ENCODE peak calls at places on chromosomes 5 and 9, in five cellular contexts. E is fibroblast of mammary gland; R is IMR-90; P is CD8-positive, alpha-beta T cell; L is fibroblast of lung. D is an unnamed sample.

GRCh38 chr5:103894882-103895281 is 332.3 kb upstream of the NUDT12 start:
- DNase-seq in E (peak; percentile 2), R (no peak), P (no peak), L (peak; percentile 4), D (peak; percentile 18)

GRCh38 chr5:110625376-110625999 is 101.0 kb downstream of the TMEM232 start:
- DNase-seq in E (peak; percentile 47), R (peak; percentile 52), P (no peak), L (peak; percentile 70), D (peak; percentile 47)

GRCh38 chr5:65535529-65535987 is 27.4 kb downstream of the CENPK start:
- DNase-seq in E (peak; percentile 7), R (peak; percentile 54), P (no peak), L (peak; percentile 1), D (no peak)

GRCh38 chr9:26801772-26802171 is 90.8 kb downstream of the CAAP1 start:
- DNase-seq in E (no peak), R (no peak), P (no peak), L (no peak), D (no peak)

GRCh38 chr5:102910240-102911226 is 155.4 kb downstream of the PAM start:
- DNase-seq in E (peak; percentile 58), R (peak; percentile 70), P (no peak), L (peak; percentile 20), D (peak; percentile 40)

GRCh38 chr9:77729177-77729576 is 81.1 kb upstream of the GNA14 start:
- DNase-seq in E (no peak), R (no peak), P (no peak), L (no peak), D (no peak)

GRCh38 chr5:108415726-108416125 is 33.8 kb upstream of the FBXL17 start:
- DNase-seq in E (no peak), R (no peak), P (no peak), L (no peak), D (no peak)

GRCh38 chr9:38318755-38319495 is 73.6 kb upstream of the ALDH1B1 start:
- DNase-seq in E (peak; percentile 17), R (peak; percentile 72), P (no peak), L (peak; percentile 43), D (peak; percentile 49)

GRCh38 chr5:111930407-111930806 is 173.4 kb upstream of the NREP start:
- DNase-seq in E (peak; percentile 57), R (peak; percentile 30), P (no peak), L (peak; percentile 34), D (no peak)

GRCh38 chr5:61625682-61626620 is 293.9 kb downstream of the ZSWIM6 start:
- DNase-seq in E (peak; percentile 39), R (peak; percentile 11), P (peak; percentile 29), L (peak; percentile 55), D (peak; percentile 74)

GRCh38 chr5:28810751-28811136 is 1772.4 kb upstream of the CDH9 start:
- DNase-seq in E (no peak), R (no peak), P (no peak), L (no peak), D (no peak)
- TF ChIP-seq CTCF in E (no peak), R (no peak), P (no peak), L (no peak), D (no peak)

GRCh38 chr5:164132358-164132757 is 626.9 kb downstream of the MAT2B start:
- DNase-seq in E (no peak), R (no peak), P (no peak), L (no peak), D (no peak)
- H3K4me3 ChIP-seq in E (no peak overlapping the region), R (no peak overlapping the region), P (no peak overlapping the region), L (no peak overlapping the region), D (no peak overlapping the region)

GRCh38 chr9:37197158-37198033 is 77.0 kb downstream of the ZCCHC7 start:
- DNase-seq in E (peak; percentile 23), R (peak; percentile 77), P (no peak), L (peak; percentile 45), D (peak; percentile 22)

GRCh38 chr9:37192803-37193202 is 72.4 kb downstream of the ZCCHC7 start:
- DNase-seq in E (no peak), R (no peak), P (no peak), L (no peak), D (no peak)

GRCh38 chr9:37187269-37187668 is 66.9 kb downstream of the ZCCHC7 start:
- DNase-seq in E (no peak), R (no peak), P (peak; percentile 20), L (no peak), D (no peak)

GRCh38 chr9:37187713-37188439 is 67.5 kb downstream of the ZCCHC7 start:
- DNase-seq in E (peak; percentile 34), R (peak; percentile 28), P (no peak), L (no peak), D (no peak)

DNA sequence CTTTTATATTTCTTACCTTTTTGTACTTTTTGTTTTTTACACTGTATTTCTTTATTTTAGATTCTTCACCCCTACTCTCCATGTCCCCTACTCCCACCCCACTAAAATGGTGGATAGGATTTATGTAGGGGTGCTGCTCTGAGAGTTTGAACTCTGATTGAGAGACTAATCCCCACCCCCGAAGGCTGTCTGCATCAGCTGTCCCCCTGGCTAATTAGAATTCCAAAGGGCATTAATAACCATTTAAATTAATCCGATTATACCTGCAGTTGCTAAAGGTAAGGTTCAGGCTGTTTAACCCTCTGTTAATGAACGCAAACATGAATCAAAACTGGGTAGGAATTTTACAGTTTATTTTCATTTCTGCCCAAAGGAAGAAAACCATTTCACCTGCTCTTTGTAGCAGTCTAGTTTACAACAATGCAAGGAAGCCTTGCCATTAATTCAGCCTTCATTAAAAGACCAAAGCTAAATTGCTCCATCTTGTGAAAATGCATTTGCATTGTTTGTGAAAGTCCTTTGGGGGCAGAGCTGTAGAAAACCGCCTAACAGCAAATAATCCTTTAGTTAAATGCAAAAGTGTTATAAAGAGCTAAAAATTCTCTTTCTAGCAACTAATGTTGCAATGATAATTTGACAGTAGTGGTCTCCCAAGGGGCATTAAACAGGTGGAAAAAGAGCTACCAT is 71.2 kb downstream of the ZCCHC7 start:
- DNase-seq in E (no peak), R (no peak), P (no peak), L (no peak), D (no peak)
- TF ChIP-seq CTCF in E (no peak), R (no peak), P (no peak), L (no peak), D (no peak)

DNA sequence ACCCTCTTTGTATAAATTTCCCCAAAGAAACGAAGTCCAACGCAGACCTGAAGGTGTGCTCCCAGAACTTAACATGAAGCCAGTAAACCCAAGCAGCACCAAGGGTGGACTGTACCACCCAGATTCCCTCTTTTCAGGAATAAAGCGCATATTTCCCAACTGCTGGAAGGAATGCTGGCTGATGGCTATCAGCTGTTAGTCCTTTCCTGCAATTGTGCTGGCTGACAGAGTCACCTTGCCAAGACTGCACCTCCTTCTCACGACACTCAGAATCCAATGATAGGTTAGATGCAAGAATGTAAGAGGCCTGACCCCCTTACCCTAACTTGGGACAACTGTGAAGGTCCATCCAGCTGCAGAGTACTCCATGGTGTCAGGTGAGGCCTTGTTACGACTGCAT is 93.9 kb downstream of the MAPKAP1 start:
- DNase-seq in E (no peak), R (no peak), P (no peak), L (no peak), D (no peak)
- H3K4me3 ChIP-seq in E (no peak overlapping the region), R (no peak overlapping the region), P (no peak overlapping the region), L (no peak overlapping the region), D (no peak overlapping the region)

GRCh38 chr9:21395778-21396717 is 10.8 kb upstream of the IFNA2 start:
- DNase-seq in E (no peak), R (no peak), P (peak; percentile 50), L (peak; percentile 18), D (peak; percentile 59)

GRCh38 chr9:21392270-21392669 is 7.1 kb upstream of the IFNA2 start:
- DNase-seq in E (peak; percentile 31), R (no peak), P (no peak), L (no peak), D (peak; percentile 6)
- TF ChIP-seq CTCF in E (peak; percentile 24), R (no peak), P (peak; percentile 27), L (no peak), D (no peak)

DNA sequence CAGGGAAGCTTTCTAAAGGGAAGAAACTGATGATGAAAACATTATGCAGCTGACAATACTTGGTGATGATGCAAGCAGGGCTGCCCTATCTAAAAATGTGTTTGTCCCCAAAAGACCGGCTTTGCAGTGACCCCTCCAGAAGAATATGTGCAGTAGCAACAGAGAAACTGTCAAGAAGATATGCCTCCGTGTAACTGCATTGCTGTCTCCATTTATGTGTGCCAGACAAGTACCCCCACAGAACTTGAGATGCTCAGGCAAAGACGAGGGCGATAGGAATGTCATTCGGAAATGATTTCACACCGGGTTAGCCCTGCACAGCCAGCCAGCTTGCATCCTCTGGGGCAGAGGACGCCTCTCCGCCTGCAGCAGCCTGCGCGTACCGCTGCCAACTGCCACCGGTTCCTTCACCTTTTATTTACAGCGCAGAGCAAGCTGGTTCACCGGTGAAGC is 2.1 kb downstream of the GABBR2 start:
- DNase-seq in E (peak; percentile 27), R (peak; percentile 52), P (no peak), L (peak; percentile 40), D (peak; percentile 43)
- H3K4me3 ChIP-seq in E (peak overlapping the region; percentile 43), R (peak overlapping the region; percentile 45), P (no peak overlapping the region), L (peak overlapping the region; percentile 17), D (peak overlapping the region; percentile 50)

GRCh38 chr5:72268260-72268659 is 51.8 kb downstream of the MRPS27 start:
- DNase-seq in E (no peak), R (no peak), P (no peak), L (no peak), D (no peak)

GRCh38 chr5:72267685-72268084 is 52.4 kb downstream of the MRPS27 start:
- DNase-seq in E (no peak), R (peak; percentile 42), P (no peak), L (no peak), D (no peak)

GRCh38 chr5:72270037-72270436 is 50.0 kb downstream of the MRPS27 start:
- DNase-seq in E (no peak), R (no peak), P (no peak), L (no peak), D (no peak)

GRCh38 chr5:72268753-72269410 is 51.2 kb downstream of the MRPS27 start:
- DNase-seq in E (peak; percentile 52), R (peak; percentile 43), P (peak; percentile 31), L (peak; percentile 48), D (no peak)

DNA sequence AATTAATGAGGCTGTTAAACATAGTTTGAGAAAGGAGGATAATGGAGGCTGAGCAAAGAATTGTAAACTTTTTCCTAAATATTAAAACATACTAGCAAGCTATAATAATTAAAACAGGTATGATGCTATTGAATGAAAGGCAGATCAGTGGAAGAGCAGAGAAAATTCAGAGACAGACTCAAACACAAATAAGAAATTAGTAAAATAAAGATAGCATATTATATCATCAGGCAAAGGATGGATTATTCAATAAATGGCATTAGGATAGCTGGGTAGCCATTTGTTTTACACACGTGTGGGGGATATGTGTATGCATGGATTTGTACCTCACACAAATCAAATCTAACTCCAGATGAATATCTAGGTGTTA is 50.6 kb downstream of the MRPS27 start:
- DNase-seq in E (no peak), R (no peak), P (no peak), L (no peak), D (no peak)
- TF ChIP-seq CTCF in E (no peak), R (no peak), P (peak; percentile 20), L (no peak), D (no peak)

GRCh38 chr5:37838933-37839341 is 904 bp downstream of the GDNF start:
- DNase-seq in E (no peak), R (no peak), P (no peak), L (no peak), D (no peak)
- H3K4me3 ChIP-seq in E (peak overlapping the region; percentile 52), R (peak overlapping the region; percentile 53), P (no peak overlapping the region), L (no peak overlapping the region), D (peak overlapping the region; percentile 47)

GRCh38 chr9:98523231-98523901 is 185.4 kb downstream of the GABBR2 start:
- DNase-seq in E (peak; percentile 74), R (peak; percentile 62), P (no peak), L (peak; percentile 45), D (peak; percentile 28)
- TF ChIP-seq CTCF in E (peak; percentile 63), R (peak; percentile 42), P (no peak), L (peak; percentile 47), D (peak; percentile 60)